ENCODE peak calls at places on chromosome 17, in ten cellular contexts. K is NCI-H187 treated with DMSO at 0.1 percent for 48 hours; M is Peyer's patch; P is upper lobe of left lung; Y is anterior cingulate cortex; N is transverse colon; L is SW 1271; V is stromal cell of bone marrow; T is KBM-7; D is stimulated activated CD8-positive, alpha-beta memory T cell treated with anti-CD3 and anti-CD28 coated beads, Interleukin-12 subunit alpha, Interleukin-12 subunit beta, amount 100 ng/mL, for 4 hours. U is an unnamed sample.
A peak's percentile ranks its signal among the peaks of the same experiment; 100 is the strongest.

GRCh38 chr17:2710804-2711607 is 558 bp downstream of the CLUH start:
- DNase-seq in N (peak; percentile 41), K (no peak), Y (no peak), M (peak; percentile 71), P (no peak), V (no peak), L (no peak), D (peak; percentile 15), T (peak; percentile 27), U (no peak)

GRCh38 chr17:39141915-39142664 is 9.3 kb downstream of the PLXDC1 start:
- DNase-seq in N (no peak), V (no peak), L (no peak), P (no peak), K (no peak), D (no peak), T (no peak), Y (no peak), M (no peak), U (no peak)

GRCh38 chr17:10729334-10730193 is at the start of gene TMEM220:
- DNase-seq in L (peak; percentile 74), V (peak; percentile 54), M (peak; percentile 83), K (no peak), T (peak; percentile 83), P (peak; percentile 77), D (peak; percentile 37), N (peak; percentile 79), Y (peak; percentile 52), U (no peak)

GRCh38 chr17:28384281-28385036 is 13.0 kb downstream of the SARM1 start:
- DNase-seq in M (peak; percentile 90), L (no peak), V (no peak), K (no peak), D (peak; percentile 42), P (peak; percentile 86), N (peak; percentile 84), T (no peak), Y (peak; percentile 12), U (peak; percentile 65)

GRCh38 chr17:42655528-42655927 is 3.6 kb upstream of the TUBG2 start:
- DNase-seq in M (no peak), Y (no peak), N (no peak), K (no peak), L (no peak), D (no peak), T (no peak), V (no peak), P (no peak), U (no peak)

GRCh38 chr17:12599185-12599920 is 66.3 kb upstream of the MYOCD start:
- DNase-seq in P (no peak), Y (no peak), L (no peak), K (no peak), T (no peak), V (no peak), N (no peak), M (no peak), D (no peak), U (no peak)

GRCh38 chr17:69235338-69236058 is 6.9 kb upstream of the ABCA10 start:
- DNase-seq in P (peak; percentile 66), N (peak; percentile 78), L (peak; percentile 81), D (peak; percentile 8), T (peak; percentile 97), Y (peak; percentile 26), M (peak; percentile 52), K (no peak), V (peak; percentile 77), U (peak; percentile 26)

GRCh38 chr17:81479175-81479574 is 33.4 kb downstream of the ACTG1 start:
- DNase-seq in V (no peak), N (no peak), T (no peak), M (no peak), Y (no peak), K (no peak), L (no peak), D (no peak), P (no peak), U (no peak)

GRCh38 chr17:49875690-49876089 is 27.8 kb upstream of the TAC4 start:
- DNase-seq in L (no peak), T (no peak), P (no peak), K (no peak), D (no peak), M (no peak), Y (no peak), N (no peak), V (no peak), U (no peak)

GRCh38 chr17:44473367-44473766 is 29.8 kb downstream of the GPATCH8 start:
- DNase-seq in T (no peak), M (no peak), K (no peak), V (no peak), L (no peak), N (no peak), P (no peak), Y (no peak), D (no peak), U (no peak)

GRCh38 chr17:42301022-42301421 is 12.7 kb downstream of the STAT5A start:
- DNase-seq in V (no peak), K (no peak), L (no peak), Y (no peak), T (no peak), D (no peak), N (no peak), M (no peak), P (no peak), U (no peak)

GRCh38 chr17:57678393-57678792 is 66.7 kb downstream of the CCDC182 start:
- DNase-seq in N (no peak), D (no peak), M (no peak), P (no peak), L (no peak), Y (no peak), T (no peak), K (no peak), V (no peak), U (no peak)

GRCh38 chr17:10790491-10791401 is 13.2 kb downstream of the TMEM238L start:
- DNase-seq in M (no peak), Y (no peak), N (peak; percentile 54), V (peak; percentile 15), D (no peak), P (no peak), T (no peak), K (no peak), L (no peak), U (no peak)

GRCh38 chr17:9802701-9803100 is 11.3 kb upstream of the DHRS7C start:
- DNase-seq in Y (no peak), L (no peak), V (no peak), T (no peak), D (no peak), P (no peak), M (no peak), N (no peak), K (no peak), U (peak; percentile 39)

GRCh38 chr17:10683853-10684252 is 13.5 kb downstream of the SCO1 start:
- DNase-seq in T (peak; percentile 61), L (peak; percentile 21), V (peak; percentile 18), P (no peak), N (no peak), K (no peak), D (no peak), Y (no peak), M (no peak), U (peak; percentile 8)

GRCh38 chr17:75159196-75160031 is 5.1 kb upstream of the JPT1 start:
- DNase-seq in M (peak; percentile 3), T (no peak), K (no peak), D (no peak), P (no peak), V (no peak), L (peak; percentile 41), Y (no peak), N (no peak), U (peak; percentile 86)

GRCh38 chr17:64218066-64218465 is 45.0 kb downstream of the TEX2 start:
- DNase-seq in M (no peak), K (no peak), T (no peak), L (no peak), Y (no peak), N (no peak), P (no peak), D (no peak), V (no peak), U (no peak)

GRCh38 chr17:75749545-75750389 is 15.2 kb downstream of the GALK1 start:
- DNase-seq in Y (peak; percentile 63), L (peak; percentile 49), P (peak; percentile 87), M (peak; percentile 90), D (peak; percentile 72), V (peak; percentile 36), T (peak; percentile 78), K (no peak), N (peak; percentile 89), U (peak; percentile 33)

GRCh38 chr17:58331815-58332719 is 3.5 kb upstream of the TSPOAP1 start:
- DNase-seq in N (peak; percentile 84), P (peak; percentile 89), V (no peak), L (no peak), K (no peak), Y (no peak), M (peak; percentile 66), T (peak; percentile 92), D (peak; percentile 90), U (no peak)

GRCh38 chr17:21196126-21196525 is 17.8 kb downstream of the TMEM11 start:
- DNase-seq in Y (no peak), V (no peak), P (no peak), T (no peak), N (no peak), D (no peak), K (no peak), L (no peak), M (no peak), U (no peak)

GRCh38 chr17:18158022-18158600 is 25.5 kb upstream of the ALKBH5 start:
- DNase-seq in Y (no peak), M (peak; percentile 97), D (peak; percentile 89), L (peak; percentile 23), N (peak; percentile 98), K (no peak), P (peak; percentile 97), T (peak; percentile 28), V (peak; percentile 61), U (peak; percentile 71)

GRCh38 chr17:65850486-65850885 is 289.0 kb upstream of the AXIN2 start:
- DNase-seq in P (no peak), V (peak; percentile 87), L (no peak), K (no peak), T (no peak), N (no peak), M (no peak), Y (no peak), D (no peak), U (no peak)

GRCh38 chr17:80751070-80751459 is 206.4 kb downstream of the RPTOR start:
- DNase-seq in L (no peak), T (no peak), N (no peak), M (no peak), K (no peak), P (no peak), V (no peak), Y (peak; percentile 26), D (no peak), U (no peak)

GRCh38 chr17:40922239-40922638 is 15.2 kb downstream of the KRT23 start:
- DNase-seq in T (peak; percentile 10), Y (no peak), P (peak; percentile 60), L (peak; percentile 42), M (no peak), N (no peak), K (no peak), D (no peak), V (peak; percentile 92), U (peak; percentile 51)

U was measured in NCI-H226.